ENCODE peak calls at places on chromosomes 5 and 9, in six cellular contexts. G is transverse colon, L is endothelial cell of umbilical vein, W is GM23338, E is HepG2, D is HCT116. K is an unnamed sample.

GRCh38 chr9:136697821-136698526 is 10.7 kb upstream of the AGPAT2 start:
- DNase-seq in E (peak; percentile 78), G (no peak), D (no peak), L (no peak), W (no peak), K (no peak)

GRCh38 chr5:81393783-81394718 is at the start of gene ACOT12:
- DNase-seq in W (peak; percentile 79), E (no peak), G (no peak), D (no peak), L (no peak), K (no peak)

GRCh38 chr9:105877719-105878118 is 183.4 kb downstream of the TMEM38B start:
- DNase-seq in L (no peak), W (peak; percentile 8), E (no peak), D (no peak), G (no peak), K (no peak)

GRCh38 chr5:220008-220407 is 1.9 kb downstream of the SDHA start:
- DNase-seq in D (no peak), W (no peak), L (peak; percentile 59), E (no peak), G (no peak), K (no peak)

GRCh38 chr9:6054280-6055099 is 39.1 kb upstream of the RANBP6 start:
- DNase-seq in W (peak; percentile 95), E (peak; percentile 65), D (peak; percentile 78), L (peak; percentile 77), G (peak; percentile 64), K (no peak)

GRCh38 chr5:177303121-177303924 is at the start of the genes PRELID1 and RAB24:
- DNase-seq in E (peak; percentile 67), G (peak; percentile 92), L (peak; percentile 84), W (peak; percentile 96), D (no peak), K (peak; percentile 84)

GRCh38 chr9:112554516-112554915 is 67.9 kb downstream of the KIAA1958 start:
- DNase-seq in W (no peak), E (no peak), L (no peak), G (no peak), D (no peak), K (no peak)

GRCh38 chr9:97293207-97293721 is 14.2 kb upstream of the CCDC180 start:
- DNase-seq in D (no peak), L (peak; percentile 71), E (peak; percentile 92), W (peak; percentile 11), G (no peak), K (no peak)

GRCh38 chr5:147407094-147407681 is 102.7 kb downstream of the DPYSL3 start:
- DNase-seq in D (no peak), G (no peak), W (no peak), L (no peak), E (no peak), K (no peak)

GRCh38 chr9:89781838-89782237 is 177.0 kb downstream of the GADD45G start:
- DNase-seq in L (no peak), G (no peak), D (no peak), W (no peak), E (no peak), K (no peak)

GRCh38 chr9:137083418-137084004 is 3.3 kb upstream of the MAN1B1 start:
- DNase-seq in L (peak; percentile 79), W (no peak), E (peak; percentile 70), D (peak; percentile 94), G (peak; percentile 42), K (no peak)

GRCh38 chr9:127356906-127357305 is 40.1 kb upstream of the SLC2A8 start:
- DNase-seq in D (no peak), G (no peak), E (no peak), W (no peak), L (no peak), K (no peak)

GRCh38 chr5:164562271-164562856 is 1056.9 kb downstream of the MAT2B start:
- DNase-seq in D (no peak), G (no peak), E (no peak), W (no peak), L (no peak), K (no peak)

GRCh38 chr9:135219676-135220600 is 132.5 kb downstream of the OLFM1 start:
- DNase-seq in L (no peak), W (no peak), G (peak; percentile 3), D (no peak), E (no peak), K (no peak)

GRCh38 chr9:74951725-74952151 is 974 bp downstream of the C9orf40 start:
- DNase-seq in W (peak; percentile 59), D (no peak), L (peak; percentile 52), E (peak; percentile 15), G (peak; percentile 55), K (peak; percentile 57)

GRCh38 chr5:132358760-132359159 is 10.8 kb upstream of the SLC22A5 start:
- DNase-seq in E (no peak), W (no peak), D (no peak), G (no peak), L (no peak), K (no peak)

GRCh38 chr5:87717761-87718160 is 305.0 kb upstream of the CCNH start:
- DNase-seq in W (no peak), L (no peak), D (no peak), E (no peak), G (no peak), K (no peak)

GRCh38 chr5:103808464-103809106 is 246.0 kb upstream of the NUDT12 start:
- DNase-seq in E (peak; percentile 34), G (peak; percentile 11), D (peak; percentile 61), L (peak; percentile 48), W (peak; percentile 84), K (no peak)

GRCh38 chr9:15264918-15265317 is 42.1 kb downstream of the TTC39B start:
- DNase-seq in W (no peak), L (no peak), E (no peak), D (no peak), G (no peak), K (no peak)

DNA sequence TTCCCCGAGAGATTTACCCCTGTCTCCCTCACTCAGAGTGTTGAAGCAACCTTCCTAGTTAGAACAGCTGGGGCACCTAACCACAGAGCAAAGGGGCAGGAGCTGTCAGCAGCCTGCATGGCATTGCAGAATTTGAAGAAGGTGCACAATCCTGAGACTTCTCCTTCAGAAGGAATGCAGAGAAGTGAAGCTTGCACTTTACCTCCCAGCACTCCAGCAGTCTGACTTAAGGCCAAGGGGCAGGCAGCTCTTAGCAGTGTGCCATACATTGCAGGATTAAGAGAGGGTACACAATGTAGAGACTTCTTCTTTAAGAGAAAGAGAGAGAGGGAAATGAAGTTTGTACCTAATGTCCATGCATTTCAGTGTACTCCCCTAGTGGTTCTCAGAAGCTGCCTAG is 236.0 kb upstream of the FBXL7 start:
- DNase-seq in W (peak; percentile 8), E (no peak), G (no peak), D (no peak), L (no peak), K (no peak)
- H3K4me1 ChIP-seq in W (peaks cover 4% of the 10 kb centered on the region), E (no peaks in the 10 kb centered on the region), G (no peaks in the 10 kb centered on the region), D (no peaks in the 10 kb centered on the region), L (no peaks in the 10 kb centered on the region), K (no peaks in the 10 kb centered on the region)

GRCh38 chr5:115377468-115378217 is 81.2 kb upstream of the CCDC112 start:
- DNase-seq in E (no peak), D (peak; percentile 35), G (no peak), L (peak; percentile 51), W (no peak), K (no peak)
- H3K4me3 ChIP-seq in E (no peak overlapping the region), D (peak overlapping the region; percentile 16), G (no peak overlapping the region), L (no peak overlapping the region), W (no peak overlapping the region), K (peak overlapping the region; percentile 2)

DNA sequence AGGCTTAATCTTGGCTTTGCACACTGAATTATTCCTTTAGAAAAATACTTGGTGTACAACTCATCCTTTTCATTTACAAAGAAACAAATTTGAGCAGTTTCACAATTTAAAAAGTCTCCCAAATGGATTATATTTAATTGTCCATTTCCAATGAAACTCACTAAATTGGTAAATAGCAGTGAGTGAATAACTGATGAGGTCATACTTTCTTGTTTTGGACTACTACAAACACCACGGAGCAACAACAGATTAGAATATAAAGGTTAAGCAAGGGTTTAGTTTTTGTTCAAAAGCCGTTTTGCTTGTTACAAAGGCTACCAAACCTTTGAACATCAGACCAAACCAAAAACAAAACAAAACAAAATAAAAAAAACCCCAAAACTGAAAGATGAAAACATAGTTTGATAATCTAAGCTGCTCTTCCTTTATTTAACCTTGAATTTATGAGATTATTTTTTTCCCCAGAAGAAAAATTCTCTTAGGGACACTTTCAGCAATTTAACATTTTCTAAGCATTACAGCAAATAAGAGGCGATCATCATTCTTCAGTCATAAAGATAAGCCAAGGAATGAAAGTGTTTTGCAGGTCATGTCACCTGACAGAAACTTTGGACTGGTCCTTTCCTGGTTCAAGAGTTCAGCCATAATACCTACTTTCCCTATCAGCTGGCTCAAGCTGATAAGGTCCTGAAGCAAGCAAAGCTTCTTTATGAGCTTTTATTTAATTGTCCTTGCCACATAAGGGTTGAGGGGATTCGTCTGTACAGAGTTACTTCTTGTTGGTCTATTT is 99.7 kb upstream of the CDKN2B start:
- DNase-seq in G (no peak), E (no peak), D (no peak), L (peak; percentile 22), W (no peak), K (no peak)
- TF ChIP-seq POLR2AphosphoS5 in G (no peak), E (no peak), D (no peak), L (no peak), W (no peak), K (no peak)

DNA sequence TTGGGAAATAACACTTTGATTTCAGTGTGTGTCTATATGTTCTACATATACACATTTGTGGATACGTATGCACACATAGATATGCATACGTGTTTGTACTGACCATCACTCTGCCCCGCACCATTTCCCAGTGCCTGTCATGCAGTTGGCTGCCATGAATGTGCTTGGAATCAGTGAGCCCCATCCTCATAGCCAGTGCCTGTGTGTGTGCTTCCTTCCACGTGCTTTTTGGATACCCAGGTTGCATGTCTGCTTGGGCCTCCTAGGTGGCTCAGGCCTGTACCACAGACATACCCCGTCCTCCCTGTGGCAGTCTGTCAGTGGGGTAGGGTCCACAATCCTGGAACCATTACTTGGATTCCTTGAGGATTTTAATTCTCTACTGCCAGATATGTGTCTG is 243.6 kb downstream of the FANCC start:
- DNase-seq in W (no peak), L (no peak), G (no peak), E (no peak), D (no peak), K (no peak)
- H3K4me1 ChIP-seq in W (peaks cover 11% of the 10 kb centered on the region), L (no peaks in the 10 kb centered on the region), G (peaks cover 80% of the 10 kb centered on the region), E (peaks cover 42% of the 10 kb centered on the region), D (peaks cover 5% of the 10 kb centered on the region), K (peaks cover 8% of the 10 kb centered on the region)

DNA sequence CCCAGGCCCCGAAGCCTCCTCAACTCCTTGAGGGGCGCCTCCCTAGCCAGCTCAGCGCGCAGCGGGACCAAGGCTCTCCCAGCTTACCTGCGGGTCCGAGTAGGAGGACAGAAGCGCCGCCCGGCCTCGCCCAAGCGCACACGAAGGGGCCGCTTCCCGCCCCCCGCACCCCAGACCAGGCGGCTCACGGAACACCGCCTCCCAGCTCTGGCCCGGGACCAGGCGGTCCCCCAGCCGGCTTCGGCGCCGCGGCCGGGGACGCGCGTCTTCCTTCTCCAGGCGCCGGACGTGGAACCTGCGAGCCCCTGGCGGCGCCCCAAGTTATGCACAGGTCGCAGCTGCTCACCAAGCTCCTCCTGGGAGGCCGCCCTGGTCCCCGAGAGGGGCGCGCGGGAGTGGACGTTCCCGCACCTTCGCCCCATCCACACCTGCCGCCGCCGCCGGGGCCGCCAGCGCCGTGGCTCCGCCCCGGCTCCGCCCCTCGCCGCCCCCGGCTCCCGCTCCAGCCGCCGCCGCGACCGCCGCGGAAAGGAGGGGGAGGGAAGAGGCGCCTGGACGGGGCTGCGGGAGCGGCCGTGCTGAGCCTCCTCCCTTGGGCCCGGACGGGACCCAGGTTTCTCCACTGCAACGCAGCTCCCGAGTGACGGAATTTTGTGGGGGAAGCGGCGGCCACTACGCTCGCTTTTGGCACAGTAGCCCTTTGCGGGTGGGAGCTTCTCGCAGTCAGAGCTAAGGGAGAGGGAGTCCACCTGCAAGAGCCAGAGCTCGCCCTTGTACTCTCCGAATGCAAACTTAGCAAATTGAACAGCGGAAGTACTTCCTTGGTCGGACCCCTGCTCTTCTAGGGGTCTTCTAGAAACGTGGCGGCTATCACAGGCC is 77.5 kb upstream of the IFNE start:
- DNase-seq in G (peak; percentile 23), W (peak; percentile 83), E (no peak), L (peak; percentile 68), D (no peak), K (peak; percentile 52)
- H3K4me3 ChIP-seq in G (peak overlapping the region; percentile 48), W (peak overlapping the region; percentile 67), E (no peak overlapping the region), L (peak overlapping the region; percentile 97), D (peak overlapping the region; percentile 65), K (peak overlapping the region; percentile 69)